ENCODE peak calls at places on chromosome 2, in eight cellular contexts. S, W, O, V, N, X, Y and C are unnamed samples.

GRCh38 chr2:31469648-31470047 is 55.1 kb upstream of the XDH start:
- DNase-seq in S (no peak), N (no peak), O (no peak), W (no peak), Y (no peak), X (no peak), V (no peak), C (no peak)

GRCh38 chr2:235716875-235717496 is 223.1 kb downstream of the AGAP1 start:
- DNase-seq in X (no peak), W (peak), N (no peak), O (no peak), S (no peak), V (no peak), Y (no peak), C (peak)

GRCh38 chr2:176554107-176555048 is 285.1 kb downstream of the MTX2 start:
- DNase-seq in V (peak), X (peak), Y (peak), O (peak), W (peak), N (peak), S (peak), C (peak)

GRCh38 chr2:106664669-106665068 is 177.5 kb downstream of the CD8B2 start:
- DNase-seq in X (no peak), Y (no peak), V (peak), N (no peak), S (no peak), O (no peak), W (no peak), C (no peak)

GRCh38 chr2:217338306-217338916 is 478.5 kb upstream of the TNP1 start:
- DNase-seq in Y (no peak), S (no peak), X (no peak), W (peak), V (no peak), N (no peak), O (peak), C (peak)

GRCh38 chr2:40284797-40285196 is 167.1 kb downstream of the SLC8A1 start:
- DNase-seq in V (no peak), O (peak), N (no peak), X (no peak), W (peak), Y (no peak), S (no peak), C (no peak)

GRCh38 chr2:60297296-60298010 is 256.0 kb downstream of the BCL11A start:
- DNase-seq in X (no peak), V (no peak), N (no peak), O (no peak), Y (peak), S (no peak), W (no peak), C (no peak)

GRCh38 chr2:100814043-100814442 is 5.9 kb upstream of the NPAS2 start:
- DNase-seq in X (no peak), Y (no peak), V (no peak), N (no peak), O (no peak), W (no peak), S (no peak), C (no peak)

GRCh38 chr2:95757988-95758387 is 166.2 kb downstream of the TRIM43 start:
- DNase-seq in S (no peak), Y (no peak), V (no peak), W (no peak), O (no peak), X (no peak), N (no peak), C (no peak)

GRCh38 chr2:68901199-68901515 is 30.0 kb upstream of the BMP10 start:
- DNase-seq in N (no peak), X (no peak), O (no peak), W (peak), Y (no peak), S (no peak), V (no peak), C (peak)

GRCh38 chr2:221552282-221552681 is 19.8 kb downstream of the EPHA4 start:
- DNase-seq in V (no peak), S (no peak), X (no peak), O (no peak), N (peak), W (no peak), Y (no peak), C (no peak)

GRCh38 chr2:236671820-236672520 is 102.3 kb downstream of the ACKR3 start:
- DNase-seq in N (no peak), O (no peak), Y (no peak), V (no peak), W (no peak), S (no peak), X (no peak), C (no peak)

GRCh38 chr2:181037922-181038321 is 57.5 kb downstream of the UBE2E3 start:
- DNase-seq in X (no peak), V (no peak), S (no peak), O (peak), Y (no peak), W (no peak), N (no peak), C (peak)

GRCh38 chr2:8103085-8103708 is 578.7 kb upstream of the ID2 start:
- DNase-seq in S (no peak), Y (no peak), V (no peak), N (no peak), W (no peak), X (no peak), O (peak), C (no peak)

GRCh38 chr2:221635949-221636348 is 63.8 kb upstream of the EPHA4 start:
- DNase-seq in V (no peak), O (no peak), X (no peak), S (no peak), W (no peak), N (no peak), Y (no peak), C (peak)

GRCh38 chr2:239889641-239890055 is 135.5 kb downstream of the NDUFA10 start:
- DNase-seq in S (no peak), Y (no peak), X (no peak), V (no peak), O (no peak), W (no peak), N (no peak), C (no peak)

GRCh38 chr2:20193185-20193584 is 31.7 kb downstream of the SDC1 start:
- DNase-seq in N (no peak), O (no peak), X (no peak), S (no peak), W (no peak), Y (no peak), V (no peak), C (no peak)

GRCh38 chr2:36411962-36412444 is 56.4 kb downstream of the CRIM1 start:
- DNase-seq in O (no peak), X (no peak), S (no peak), N (no peak), W (peak), Y (no peak), V (no peak), C (no peak)
- TF ChIP-seq CTCF in O (peak), X (no peak), S (peak), N (peak), W (no peak), Y (no peak), V (no peak), C (no peak)

DNA sequence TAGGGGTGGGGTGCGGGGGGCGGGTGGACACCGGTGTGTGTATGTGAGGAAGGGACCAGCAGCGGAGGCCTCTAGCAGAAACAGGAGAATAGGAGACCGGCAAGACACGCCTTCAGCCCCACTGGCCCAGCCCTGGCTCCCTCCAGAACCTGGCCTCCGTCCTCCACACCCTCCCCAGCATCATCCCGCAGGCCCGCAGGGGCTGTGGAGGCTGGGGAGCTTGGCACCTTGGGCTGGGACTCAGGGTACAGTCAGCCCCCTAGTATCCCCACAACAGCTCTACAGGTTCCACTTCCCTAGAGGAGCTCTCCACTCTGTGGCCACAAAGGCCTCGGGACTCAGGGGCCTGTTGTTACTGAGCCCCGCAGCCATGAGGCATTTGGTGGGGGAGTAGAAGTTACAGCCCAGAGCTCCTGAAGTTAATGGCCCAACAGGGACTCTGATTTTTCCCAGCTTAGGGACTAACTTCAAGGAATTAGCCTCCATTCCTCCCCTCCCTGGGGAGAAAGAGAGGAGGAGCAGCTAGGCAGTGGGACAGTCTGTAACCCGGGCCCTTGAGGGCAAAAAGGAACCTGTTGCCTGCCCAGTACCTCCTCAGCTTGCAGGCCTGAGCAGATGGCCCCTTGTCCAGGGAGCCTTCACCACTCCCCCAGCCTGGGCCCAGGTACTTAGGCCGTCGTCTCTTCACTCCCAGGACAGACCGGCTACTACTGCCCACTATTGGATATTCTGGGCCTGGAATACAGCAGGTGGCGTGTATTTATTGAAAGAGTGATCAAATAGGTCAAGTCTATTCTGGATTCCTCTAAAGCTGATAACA is 20.0 kb downstream of the SH2D6 start:
- DNase-seq in X (no peak), S (no peak), W (no peak), Y (no peak), O (no peak), N (no peak), V (no peak), C (no peak)
- TF ChIP-seq CTCF in X (no peak), S (no peak), W (no peak), Y (no peak), O (no peak), N (no peak), V (no peak), C (no peak)

DNA sequence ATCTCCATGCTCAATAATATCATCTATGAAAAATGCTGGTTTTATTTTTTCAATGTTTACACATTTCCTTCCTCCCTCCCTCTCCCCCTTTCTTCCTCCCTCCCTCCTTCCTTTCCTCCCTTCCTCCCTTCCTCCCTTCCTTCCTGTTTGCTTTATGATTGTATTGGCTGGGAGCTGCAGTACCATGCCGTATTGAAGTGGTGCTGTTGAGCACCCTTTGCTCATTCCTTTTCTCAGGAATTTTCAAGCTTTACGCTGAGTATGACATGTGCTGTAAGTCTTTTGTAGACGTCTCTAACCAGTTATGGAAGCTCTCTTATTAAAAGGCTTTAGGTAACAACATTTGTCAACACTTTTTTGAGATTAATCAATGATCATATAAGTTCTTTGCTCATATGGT is 100.4 kb downstream of the SNTG2 start:
- DNase-seq in N (no peak), X (no peak), W (peak), S (no peak), Y (no peak), V (no peak), O (no peak), C (no peak)
- TF ChIP-seq CTCF in N (peak), X (no peak), W (peak), S (peak), Y (peak), V (no peak), O (peak), C (no peak)

GRCh38 chr2:79235135-79235534 is 75.6 kb upstream of the REG3A start:
- DNase-seq in S (peak), X (no peak), W (no peak), N (no peak), O (no peak), V (no peak), Y (no peak), C (no peak)
- TF ChIP-seq CTCF in S (peak), X (no peak), W (no peak), N (no peak), O (no peak), V (peak), Y (no peak), C (peak)

GRCh38 chr2:237886702-237887481 is 27.5 kb downstream of the RAMP1 start:
- DNase-seq in Y (no peak), S (no peak), N (peak), V (no peak), X (no peak), W (peak), O (no peak), C (no peak)

GRCh38 chr2:237884681-237885080 is 25.3 kb downstream of the RAMP1 start:
- DNase-seq in W (no peak), V (no peak), O (no peak), X (no peak), S (no peak), N (no peak), Y (no peak), C (no peak)

GRCh38 chr2:237885171-237885930 is 25.9 kb downstream of the RAMP1 start:
- DNase-seq in W (no peak), S (no peak), N (no peak), V (no peak), Y (peak), O (no peak), X (no peak), C (no peak)

GRCh38 chr2:237883951-237884392 is 24.5 kb downstream of the RAMP1 start:
- DNase-seq in V (no peak), W (no peak), S (no peak), N (no peak), X (no peak), O (no peak), Y (no peak), C (no peak)

DNA sequence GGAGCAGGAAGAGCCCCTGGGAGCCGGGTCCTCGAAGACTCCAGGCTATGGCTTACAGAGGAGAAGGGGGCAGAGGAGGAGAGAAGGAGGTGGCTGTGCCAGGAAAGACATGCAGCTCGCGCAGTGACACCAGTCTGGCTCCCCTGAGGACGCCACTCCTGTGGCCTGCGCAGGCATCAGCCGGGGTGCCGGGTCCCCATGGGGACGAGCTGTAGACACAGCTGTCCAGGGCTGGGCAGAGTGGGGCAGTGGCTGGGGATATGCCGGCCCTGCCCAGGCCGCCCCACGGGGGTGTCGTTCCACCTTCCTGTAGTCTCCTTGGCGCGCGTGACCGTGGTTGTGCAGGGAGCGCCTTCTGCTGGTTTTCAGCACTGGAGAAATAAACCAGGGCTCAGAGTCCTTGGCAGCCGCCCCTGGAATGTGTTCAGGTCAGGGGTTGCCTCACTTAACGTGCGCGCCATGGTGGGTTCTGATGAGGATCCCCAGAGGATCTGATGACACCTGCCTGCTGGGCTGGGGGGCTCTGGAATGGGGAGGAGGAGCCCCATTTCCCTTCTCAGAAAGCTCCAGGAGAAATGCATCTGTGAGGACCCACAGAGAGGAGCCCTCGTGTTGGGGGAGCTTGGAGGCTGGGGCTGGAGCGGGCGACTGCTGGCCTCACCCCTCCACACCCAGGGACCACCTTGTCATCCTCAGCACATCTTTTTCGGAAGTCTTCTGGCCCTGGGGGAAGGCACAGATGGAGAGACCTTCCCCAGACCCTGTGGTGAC is 26.7 kb downstream of the RAMP1 start:
- DNase-seq in Y (no peak), X (no peak), V (no peak), W (peak), N (no peak), O (no peak), S (no peak), C (no peak)
- TF ChIP-seq CTCF in Y (no peak), X (no peak), V (no peak), W (no peak), N (peak), O (no peak), S (no peak), C (no peak)

DNA sequence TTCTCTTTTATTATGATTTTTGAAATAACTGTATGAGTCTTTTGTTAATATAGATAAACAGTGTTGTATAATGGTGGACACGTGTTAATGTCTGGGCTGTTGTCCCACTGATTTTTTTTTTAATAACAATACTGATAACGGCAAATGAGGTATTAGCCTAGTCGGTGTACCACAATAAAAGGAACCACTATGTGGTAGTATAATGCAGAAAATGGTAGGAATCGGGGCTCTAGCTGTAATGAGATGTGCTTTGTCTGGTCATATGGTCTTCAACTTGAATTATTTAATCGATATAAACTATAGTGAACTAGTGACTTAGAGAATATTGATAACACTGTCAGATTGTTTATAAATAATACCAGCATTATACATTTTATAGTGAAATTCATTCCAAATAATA is 517.9 kb upstream of the SPHKAP start:
- DNase-seq in Y (no peak), N (no peak), O (peak), V (no peak), S (no peak), W (peak), X (no peak), C (peak)
- TF ChIP-seq CTCF in Y (no peak), N (peak), O (peak), V (no peak), S (no peak), W (peak), X (no peak), C (peak)

GRCh38 chr2:203484266-203485112 is 50.6 kb downstream of the RAPH1 start:
- DNase-seq in O (peak), Y (no peak), V (peak), N (peak), X (peak), W (peak), S (no peak), C (peak)
- TF ChIP-seq CTCF in O (peak), Y (peak), V (peak), N (peak), X (peak), W (peak), S (no peak), C (peak)